ENCODE peak calls at places on chromosomes 1 and 21, in eight cellular contexts. One of them, this sample, is unnamed. For H3K9me3, the result is how much of the 10 kb centered on the place peaks cover.

GRCh38 chr1:35727434-35727825 is 8.7 kb upstream of the C1orf216 start:
- DNase-seq in heart left ventricle: no peak
- DNase-seq in IMR-90: no peak
- DNase-seq in thyroid gland: no peak
- DNase-seq in keratinocyte: no peak
- DNase-seq in breast epithelium: no peak
- DNase-seq in pancreas: no peak
- DNase-seq in hepatocyte: no peak
- DNase-seq in this sample: no peak

GRCh38 chr1:117146570-117147340 is 25.2 kb upstream of the TRIM45 start:
- DNase-seq in heart left ventricle: no peak
- DNase-seq in breast epithelium: no peak
- DNase-seq in hepatocyte: peak
- DNase-seq in thyroid gland: peak
- DNase-seq in keratinocyte: no peak
- DNase-seq in pancreas: no peak
- DNase-seq in IMR-90: peak
- DNase-seq in this sample: no peak

GRCh38 chr1:41856361-41857285 is 62.1 kb downstream of the HIVEP3 start:
- DNase-seq in thyroid gland: no peak
- DNase-seq in IMR-90: no peak
- DNase-seq in hepatocyte: no peak
- DNase-seq in breast epithelium: no peak
- DNase-seq in keratinocyte: no peak
- DNase-seq in pancreas: no peak
- DNase-seq in heart left ventricle: no peak
- DNase-seq in this sample: no peak

GRCh38 chr1:234409328-234409727 is 36.1 kb downstream of the COA6 start:
- DNase-seq in IMR-90: peak
- DNase-seq in thyroid gland: no peak
- DNase-seq in heart left ventricle: no peak
- DNase-seq in pancreas: no peak
- DNase-seq in keratinocyte: no peak
- DNase-seq in hepatocyte: no peak
- DNase-seq in breast epithelium: no peak
- DNase-seq in this sample: no peak

GRCh38 chr1:39141925-39142324 is 62.6 kb upstream of the MACF1 start:
- DNase-seq in breast epithelium: no peak
- DNase-seq in hepatocyte: no peak
- DNase-seq in keratinocyte: no peak
- DNase-seq in IMR-90: peak
- DNase-seq in heart left ventricle: no peak
- DNase-seq in thyroid gland: no peak
- DNase-seq in pancreas: no peak
- DNase-seq in this sample: no peak

GRCh38 chr1:247843411-247843810 is 1.7 kb upstream of the OR11L1 start:
- DNase-seq in IMR-90: no peak
- DNase-seq in thyroid gland: no peak
- DNase-seq in keratinocyte: no peak
- DNase-seq in hepatocyte: no peak
- DNase-seq in heart left ventricle: no peak
- DNase-seq in breast epithelium: no peak
- DNase-seq in pancreas: no peak
- DNase-seq in this sample: no peak

GRCh38 chr1:202162418-202163280 is 2.2 kb upstream of the PTPN7 start:
- DNase-seq in breast epithelium: no peak
- DNase-seq in thyroid gland: no peak
- DNase-seq in keratinocyte: no peak
- DNase-seq in pancreas: no peak
- DNase-seq in hepatocyte: no peak
- DNase-seq in heart left ventricle: no peak
- DNase-seq in IMR-90: no peak
- DNase-seq in this sample: no peak

GRCh38 chr1:156368889-156369684 is at the start of gene RHBG:
- DNase-seq in keratinocyte: no peak
- DNase-seq in pancreas: peak
- DNase-seq in breast epithelium: peak
- DNase-seq in IMR-90: peak
- DNase-seq in thyroid gland: peak
- DNase-seq in hepatocyte: peak
- DNase-seq in heart left ventricle: peak
- DNase-seq in this sample: peak

GRCh38 chr1:114338491-114338890 is 172.5 kb downstream of the TRIM33 start:
- DNase-seq in hepatocyte: no peak
- DNase-seq in IMR-90: no peak
- DNase-seq in heart left ventricle: no peak
- DNase-seq in breast epithelium: no peak
- DNase-seq in thyroid gland: no peak
- DNase-seq in keratinocyte: no peak
- DNase-seq in pancreas: no peak
- DNase-seq in this sample: no peak

GRCh38 chr1:61202854-61203603 is 120.7 kb downstream of the NFIA start:
- DNase-seq in pancreas: no peak
- DNase-seq in thyroid gland: no peak
- DNase-seq in hepatocyte: no peak
- DNase-seq in keratinocyte: no peak
- DNase-seq in IMR-90: peak
- DNase-seq in breast epithelium: no peak
- DNase-seq in heart left ventricle: no peak
- DNase-seq in this sample: no peak

GRCh38 chr1:247268390-247269045 is 12.6 kb downstream of the VN1R5 start:
- DNase-seq in breast epithelium: no peak
- DNase-seq in heart left ventricle: no peak
- DNase-seq in IMR-90: peak
- DNase-seq in thyroid gland: no peak
- DNase-seq in keratinocyte: no peak
- DNase-seq in pancreas: no peak
- DNase-seq in hepatocyte: no peak
- DNase-seq in this sample: no peak

GRCh38 chr21:21067375-21067774 is 69.2 kb downstream of the NCAM2 start:
- DNase-seq in IMR-90: no peak
- DNase-seq in pancreas: no peak
- DNase-seq in heart left ventricle: no peak
- DNase-seq in hepatocyte: no peak
- DNase-seq in breast epithelium: no peak
- DNase-seq in keratinocyte: no peak
- DNase-seq in thyroid gland: no peak
- DNase-seq in this sample: no peak

GRCh38 chr1:150006881-150007401 is 3.6 kb downstream of the OTUD7B start:
- DNase-seq in thyroid gland: no peak
- DNase-seq in IMR-90: peak
- DNase-seq in hepatocyte: no peak
- DNase-seq in breast epithelium: no peak
- DNase-seq in keratinocyte: no peak
- DNase-seq in pancreas: no peak
- DNase-seq in heart left ventricle: no peak
- DNase-seq in this sample: no peak

DNA sequence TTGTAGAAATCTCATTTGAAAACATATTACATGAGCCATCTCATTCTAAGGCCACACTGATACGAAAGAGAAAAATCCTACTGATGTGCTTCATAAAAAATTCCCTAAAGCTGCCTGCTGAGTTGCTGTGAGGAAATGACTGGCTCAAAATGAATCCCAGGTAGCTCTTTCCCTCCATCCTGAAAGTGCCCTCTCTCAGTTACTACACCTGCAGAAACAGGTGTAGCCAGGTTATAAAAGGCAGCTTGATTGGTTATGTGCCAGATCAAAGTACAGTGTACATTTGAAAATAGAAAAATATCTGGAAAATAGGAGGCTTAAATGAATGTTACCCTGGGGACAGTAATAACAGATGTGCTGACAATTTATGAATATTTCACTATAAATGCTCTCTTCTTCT is 833.4 kb upstream of the ADGRL4 start:
- DNase-seq in keratinocyte: no peak
- DNase-seq in IMR-90: no peak
- DNase-seq in hepatocyte: no peak
- DNase-seq in breast epithelium: no peak
- DNase-seq in heart left ventricle: no peak
- DNase-seq in pancreas: no peak
- DNase-seq in thyroid gland: no peak
- DNase-seq in this sample: no peak
- H3K9me3 ChIP-seq in keratinocyte: under half
- H3K9me3 ChIP-seq in IMR-90: under half
- H3K9me3 ChIP-seq in hepatocyte: under half
- H3K9me3 ChIP-seq in breast epithelium: under half
- H3K9me3 ChIP-seq in heart left ventricle: under half
- H3K9me3 ChIP-seq in pancreas: under half
- H3K9me3 ChIP-seq in thyroid gland: under half
- H3K9me3 ChIP-seq in this sample: under half

GRCh38 chr21:26835714-26836265 is 9.4 kb downstream of the ADAMTS1 start:
- DNase-seq in heart left ventricle: no peak
- DNase-seq in keratinocyte: no peak
- DNase-seq in pancreas: no peak
- DNase-seq in breast epithelium: no peak
- DNase-seq in hepatocyte: no peak
- DNase-seq in IMR-90: no peak
- DNase-seq in thyroid gland: no peak
- DNase-seq in this sample: no peak

GRCh38 chr21:26833011-26833410 is 12.2 kb downstream of the ADAMTS1 start:
- DNase-seq in pancreas: no peak
- DNase-seq in hepatocyte: no peak
- DNase-seq in breast epithelium: no peak
- DNase-seq in keratinocyte: no peak
- DNase-seq in heart left ventricle: no peak
- DNase-seq in thyroid gland: no peak
- DNase-seq in IMR-90: no peak
- DNase-seq in this sample: no peak

GRCh38 chr21:26835027-26835713 is 10.0 kb downstream of the ADAMTS1 start:
- DNase-seq in pancreas: no peak
- DNase-seq in hepatocyte: no peak
- DNase-seq in keratinocyte: no peak
- DNase-seq in breast epithelium: no peak
- DNase-seq in IMR-90: peak
- DNase-seq in thyroid gland: no peak
- DNase-seq in heart left ventricle: no peak
- DNase-seq in this sample: no peak

GRCh38 chr21:26833460-26833939 is 11.7 kb downstream of the ADAMTS1 start:
- DNase-seq in heart left ventricle: no peak
- DNase-seq in IMR-90: no peak
- DNase-seq in breast epithelium: no peak
- DNase-seq in pancreas: no peak
- DNase-seq in hepatocyte: no peak
- DNase-seq in keratinocyte: no peak
- DNase-seq in thyroid gland: peak
- DNase-seq in this sample: no peak

DNA sequence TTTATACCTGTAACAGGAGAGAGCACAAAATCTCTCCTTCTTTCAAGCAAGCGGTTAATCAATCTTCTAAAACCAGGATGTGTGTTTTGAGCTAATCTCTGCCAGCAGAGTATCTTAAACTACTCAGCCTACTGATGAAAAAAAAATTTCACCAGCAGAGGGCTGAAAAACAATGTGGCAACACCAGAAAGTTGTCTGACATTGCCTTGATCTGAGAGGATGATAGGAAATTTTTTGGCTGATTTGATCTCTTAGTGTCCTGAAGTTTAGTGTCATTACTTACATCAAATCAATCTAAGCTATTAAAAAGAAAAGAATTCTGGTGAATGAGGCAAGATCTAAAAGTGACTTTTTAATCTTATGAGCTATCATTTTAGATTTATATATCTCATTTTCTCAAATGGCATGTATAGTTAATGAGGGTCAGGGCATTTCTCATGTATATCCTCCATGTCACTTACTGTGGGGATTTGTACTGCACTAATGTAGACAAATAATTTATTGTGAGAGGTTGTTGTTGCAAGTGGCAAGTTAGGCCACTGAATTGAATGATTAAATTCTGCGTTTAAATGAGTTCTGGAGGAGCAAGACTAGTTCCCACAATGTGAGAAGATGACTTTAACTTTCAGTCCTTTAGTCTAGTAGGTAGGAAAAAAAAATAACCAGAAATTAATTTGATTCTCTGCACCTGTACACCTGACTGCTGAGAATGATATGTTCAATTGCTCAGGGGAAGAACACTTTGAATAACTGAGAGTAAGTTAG is 10.8 kb downstream of the ADAMTS1 start:
- DNase-seq in thyroid gland: no peak
- DNase-seq in heart left ventricle: no peak
- DNase-seq in IMR-90: peak
- DNase-seq in pancreas: no peak
- DNase-seq in breast epithelium: no peak
- DNase-seq in keratinocyte: no peak
- DNase-seq in hepatocyte: no peak
- DNase-seq in this sample: no peak
- TF ChIP-seq CTCF in thyroid gland: no peak
- TF ChIP-seq CTCF in heart left ventricle: no peak
- TF ChIP-seq CTCF in IMR-90: peak
- TF ChIP-seq CTCF in pancreas: no peak
- TF ChIP-seq CTCF in breast epithelium: no peak
- TF ChIP-seq CTCF in keratinocyte: peak
- TF ChIP-seq CTCF in hepatocyte: peak
- TF ChIP-seq CTCF in this sample: peak

DNA sequence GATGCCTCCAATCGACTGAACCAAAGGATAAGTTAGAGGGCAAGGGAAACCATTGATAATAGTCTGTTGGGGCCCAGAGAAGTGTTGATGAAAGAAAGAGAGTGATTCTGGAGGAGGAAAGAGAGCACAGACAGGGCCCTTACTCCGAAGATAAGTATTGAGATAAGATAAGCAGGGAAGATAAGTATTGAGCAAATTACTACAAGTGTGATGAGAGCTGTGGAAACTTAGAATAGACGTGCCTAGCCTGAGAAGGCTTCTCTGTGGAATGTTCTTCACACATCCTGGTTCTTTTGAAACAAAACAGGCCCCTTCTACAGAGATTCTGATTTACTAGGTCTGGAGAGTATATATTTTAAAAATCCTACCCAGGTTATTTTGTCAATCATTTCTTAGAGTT is 26.4 kb downstream of the FNBP1L start:
- DNase-seq in breast epithelium: no peak
- DNase-seq in hepatocyte: no peak
- DNase-seq in pancreas: no peak
- DNase-seq in keratinocyte: no peak
- DNase-seq in thyroid gland: no peak
- DNase-seq in heart left ventricle: no peak
- DNase-seq in IMR-90: no peak
- DNase-seq in this sample: no peak
- H3K9me3 ChIP-seq in breast epithelium: under half
- H3K9me3 ChIP-seq in hepatocyte: under half
- H3K9me3 ChIP-seq in pancreas: under half
- H3K9me3 ChIP-seq in keratinocyte: under half
- H3K9me3 ChIP-seq in thyroid gland: under half
- H3K9me3 ChIP-seq in heart left ventricle: under half
- H3K9me3 ChIP-seq in IMR-90: under half
- H3K9me3 ChIP-seq in this sample: under half

DNA sequence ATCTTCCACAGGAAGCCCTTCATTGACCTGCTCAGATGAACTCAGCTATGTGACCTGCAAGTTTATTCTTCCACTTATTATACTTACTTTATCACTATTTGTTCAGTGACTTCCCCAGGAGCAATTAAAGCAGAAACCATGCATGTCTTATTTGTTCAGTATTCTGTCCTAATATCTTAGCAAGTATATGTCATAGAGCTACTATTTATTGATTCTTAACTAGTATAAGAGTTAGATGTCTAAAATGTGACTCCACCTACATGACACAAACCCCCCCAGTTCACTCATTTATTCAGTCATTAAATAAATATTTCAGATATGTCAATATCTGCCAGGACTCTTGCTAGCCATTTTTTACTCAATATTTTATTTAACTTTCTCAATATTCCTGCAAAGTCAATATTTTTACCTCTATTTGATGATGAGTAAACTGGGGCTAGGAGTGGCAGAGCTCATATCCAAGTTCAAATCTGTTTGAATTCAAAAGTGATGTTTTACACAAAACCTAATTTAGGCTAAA is 469.0 kb upstream of the USP24 start:
- DNase-seq in IMR-90: no peak
- DNase-seq in heart left ventricle: no peak
- DNase-seq in thyroid gland: no peak
- DNase-seq in keratinocyte: no peak
- DNase-seq in breast epithelium: no peak
- DNase-seq in hepatocyte: no peak
- DNase-seq in pancreas: no peak
- DNase-seq in this sample: no peak
- TF ChIP-seq CTCF in IMR-90: no peak
- TF ChIP-seq CTCF in heart left ventricle: no peak
- TF ChIP-seq CTCF in thyroid gland: no peak
- TF ChIP-seq CTCF in keratinocyte: no peak
- TF ChIP-seq CTCF in breast epithelium: no peak
- TF ChIP-seq CTCF in hepatocyte: no peak
- TF ChIP-seq CTCF in pancreas: no peak
- TF ChIP-seq CTCF in this sample: no peak